ENCODE peak calls at places on chromosomes 12 and 14, in eight cellular contexts. H, J, G, R, Q, N, E and O are unnamed samples.

GRCh38 chr14:23366163-23366921 is 1.4 kb upstream of the EFS start:
- DNase-seq in R (peak), H (no peak), J (peak), E (no peak), Q (no peak), N (no peak), G (peak), O (peak)

GRCh38 chr12:51590347-51591019 is 550 bp upstream of the SCN8A start:
- DNase-seq in G (peak), J (peak), Q (peak), H (peak), R (peak), E (peak), N (peak), O (peak)

GRCh38 chr12:107884769-107885694 is 110.5 kb downstream of the ASCL4 start:
- DNase-seq in J (peak), R (peak), N (peak), G (peak), Q (peak), E (peak), H (peak), O (peak)

GRCh38 chr12:105064564-105065222 is 19.6 kb downstream of the ALDH1L2 start:
- DNase-seq in G (peak), H (no peak), N (no peak), E (no peak), R (no peak), J (no peak), Q (no peak), O (no peak)

GRCh38 chr12:56565510-56566101 is 44.0 kb downstream of the RBMS2 start:
- DNase-seq in H (peak), J (peak), R (no peak), Q (peak), E (no peak), G (peak), N (peak), O (peak)

GRCh38 chr12:127629066-127629820 is 637.7 kb upstream of the TMEM132C start:
- DNase-seq in Q (no peak), R (no peak), N (no peak), E (no peak), J (peak), H (no peak), G (no peak), O (no peak)

GRCh38 chr12:109310247-109311125 is 1.4 kb upstream of the FOXN4 start:
- DNase-seq in H (no peak), Q (no peak), N (peak), G (peak), E (no peak), J (no peak), R (no peak), O (peak)

GRCh38 chr14:57671021-57671420 is 177.4 kb upstream of the CCDC198 start:
- DNase-seq in G (no peak), Q (no peak), H (no peak), N (no peak), R (no peak), J (no peak), E (no peak), O (no peak)

GRCh38 chr14:106094654-106095189 is 568.3 kb downstream of the TMEM121 start:
- DNase-seq in J (no peak), Q (peak), E (no peak), N (no peak), R (no peak), H (no peak), G (no peak), O (peak)

GRCh38 chr14:34498684-34499412 is 36.8 kb upstream of the SPTSSA start:
- DNase-seq in E (peak), G (peak), Q (peak), R (peak), J (peak), H (peak), N (peak), O (peak)

GRCh38 chr12:5516371-5516770 is 84.5 kb downstream of the NTF3 start:
- DNase-seq in H (no peak), J (no peak), E (no peak), Q (no peak), R (no peak), G (no peak), N (no peak), O (no peak)

GRCh38 chr14:102772781-102773570 is 4.3 kb upstream of the TRAF3 start:
- DNase-seq in E (no peak), Q (peak), N (peak), G (peak), H (no peak), J (no peak), R (no peak), O (peak)
- TF ChIP-seq CTCF in E (peak), Q (peak), N (peak), G (peak), H (peak), J (peak), R (no peak), O (peak)

GRCh38 chr12:113240395-113240794 is 19.1 kb downstream of the TPCN1 start:
- DNase-seq in N (peak), H (no peak), R (no peak), G (no peak), E (no peak), Q (no peak), J (no peak), O (no peak)

GRCh38 chr12:113241191-113242017 is 20.1 kb downstream of the TPCN1 start:
- DNase-seq in N (no peak), G (no peak), H (peak), J (peak), R (peak), E (no peak), Q (no peak), O (no peak)

GRCh38 chr12:113239811-113240331 is 18.6 kb downstream of the TPCN1 start:
- DNase-seq in J (no peak), N (no peak), R (no peak), E (no peak), H (no peak), Q (no peak), G (no peak), O (no peak)

GRCh38 chr12:113242560-113242959 is 21.3 kb downstream of the TPCN1 start:
- DNase-seq in J (no peak), R (peak), N (no peak), H (no peak), G (no peak), E (no peak), Q (no peak), O (no peak)

GRCh38 chr12:113242018-113242418 is 20.8 kb downstream of the TPCN1 start:
- DNase-seq in N (no peak), E (no peak), J (peak), H (no peak), G (no peak), R (peak), Q (no peak), O (no peak)
- H2AFZ ChIP-seq in N (no peak), E (no peak), J (no peak), H (no peak), G (no peak), R (peak), Q (no peak), O (no peak)

GRCh38 chr14:39102265-39102968 is 618 bp downstream of the SEC23A start:
- DNase-seq in H (peak), G (peak), N (no peak), Q (no peak), J (peak), E (no peak), R (peak), O (no peak)

GRCh38 chr14:39102969-39103957 is at the start of gene SEC23A:
- DNase-seq in R (peak), N (peak), H (peak), Q (peak), J (peak), E (peak), G (peak), O (peak)

GRCh38 chr14:39109893-39110715 is 4.0 kb upstream of the GEMIN2 start:
- DNase-seq in N (peak), H (no peak), J (no peak), Q (no peak), E (no peak), G (no peak), R (no peak), O (no peak)

GRCh38 chr14:39108791-39109190 is 5.3 kb upstream of the GEMIN2 start:
- DNase-seq in H (no peak), R (no peak), E (no peak), N (no peak), Q (no peak), G (no peak), J (no peak), O (no peak)

DNA sequence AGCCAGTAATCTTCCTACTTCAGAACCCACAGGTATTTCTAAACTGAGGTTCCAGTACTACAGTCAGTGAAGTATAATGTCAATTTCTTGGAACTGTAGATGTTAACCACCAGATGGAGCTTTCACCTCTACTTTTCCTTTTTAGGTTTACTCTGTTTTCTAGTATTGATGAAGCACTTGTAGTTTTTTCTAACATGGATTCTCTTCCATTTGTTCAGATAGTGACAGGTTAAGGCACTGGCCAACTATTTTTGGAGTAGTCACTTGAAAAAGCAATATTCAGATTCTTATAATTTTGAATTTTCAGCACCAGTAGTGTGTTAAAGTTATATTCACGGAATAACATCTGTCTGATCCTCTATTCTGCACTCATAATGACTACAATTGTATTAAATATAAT is 4.6 kb upstream of the SEC23A start:
- DNase-seq in R (peak), H (peak), G (peak), J (peak), Q (no peak), N (peak), E (no peak), O (peak)
- TF ChIP-seq CTCF in R (peak), H (peak), G (peak), J (peak), Q (peak), N (peak), E (peak), O (peak)

GRCh38 chr14:100165825-100166520 is 6.5 kb upstream of the DEGS2 start:
- DNase-seq in N (no peak), E (no peak), Q (no peak), G (no peak), H (no peak), J (no peak), R (no peak), O (no peak)
- H2AFZ ChIP-seq in N (peak), E (no peak), Q (no peak), G (peak), H (peak), J (no peak), R (peak), O (peak)